ENCODE peak calls at places on chromosomes 3 and 15, in ten cellular contexts. One of them, this sample, is unnamed. For H3K4me1 and H3K27me3, the result is how much of the 10 kb centered on the place peaks cover.

GRCh38 chr3:87120850-87121249 is 106.3 kb upstream of the CHMP2B start:
- DNase-seq in spleen: no peak
- DNase-seq in K562: no peak
- DNase-seq in GM12878: no peak
- DNase-seq in stomach: no peak
- DNase-seq in body of pancreas: no peak
- DNase-seq in esophagus squamous epithelium: no peak
- DNase-seq in heart left ventricle: no peak
- DNase-seq in sigmoid colon: no peak
- DNase-seq in breast epithelium: no peak
- DNase-seq in this sample: no peak

GRCh38 chr3:12158387-12159226 is at the start of gene TIMP4:
- DNase-seq in K562: no peak
- DNase-seq in GM12878: no peak
- DNase-seq in heart left ventricle: peak
- DNase-seq in spleen: peak
- DNase-seq in stomach: peak
- DNase-seq in breast epithelium: no peak
- DNase-seq in sigmoid colon: peak
- DNase-seq in body of pancreas: peak
- DNase-seq in esophagus squamous epithelium: no peak
- DNase-seq in this sample: peak

GRCh38 chr3:184460276-184460675 is 80.4 kb downstream of the CHRD start:
- DNase-seq in sigmoid colon: no peak
- DNase-seq in GM12878: no peak
- DNase-seq in heart left ventricle: no peak
- DNase-seq in body of pancreas: no peak
- DNase-seq in esophagus squamous epithelium: no peak
- DNase-seq in stomach: no peak
- DNase-seq in K562: no peak
- DNase-seq in spleen: no peak
- DNase-seq in breast epithelium: no peak
- DNase-seq in this sample: no peak

GRCh38 chr3:195450731-195451229 is 8.0 kb upstream of the ACAP2 start:
- DNase-seq in stomach: no peak
- DNase-seq in K562: no peak
- DNase-seq in esophagus squamous epithelium: no peak
- DNase-seq in GM12878: no peak
- DNase-seq in sigmoid colon: peak
- DNase-seq in spleen: no peak
- DNase-seq in breast epithelium: no peak
- DNase-seq in heart left ventricle: no peak
- DNase-seq in body of pancreas: no peak
- DNase-seq in this sample: peak

GRCh38 chr3:10378742-10379141 is 57.8 kb upstream of the SEC13 start:
- DNase-seq in breast epithelium: no peak
- DNase-seq in esophagus squamous epithelium: no peak
- DNase-seq in spleen: peak
- DNase-seq in K562: no peak
- DNase-seq in GM12878: no peak
- DNase-seq in stomach: no peak
- DNase-seq in heart left ventricle: no peak
- DNase-seq in sigmoid colon: no peak
- DNase-seq in body of pancreas: no peak
- DNase-seq in this sample: no peak

GRCh38 chr3:98548544-98548943 is 16.8 kb downstream of the GPR15 start:
- DNase-seq in spleen: no peak
- DNase-seq in heart left ventricle: no peak
- DNase-seq in esophagus squamous epithelium: no peak
- DNase-seq in body of pancreas: no peak
- DNase-seq in stomach: no peak
- DNase-seq in breast epithelium: no peak
- DNase-seq in K562: no peak
- DNase-seq in sigmoid colon: no peak
- DNase-seq in GM12878: no peak
- DNase-seq in this sample: no peak

GRCh38 chr3:144109944-144110343 is 138.3 kb downstream of the DIPK2A start:
- DNase-seq in K562: no peak
- DNase-seq in heart left ventricle: no peak
- DNase-seq in esophagus squamous epithelium: no peak
- DNase-seq in stomach: no peak
- DNase-seq in sigmoid colon: no peak
- DNase-seq in body of pancreas: no peak
- DNase-seq in breast epithelium: no peak
- DNase-seq in GM12878: no peak
- DNase-seq in spleen: no peak
- DNase-seq in this sample: no peak

GRCh38 chr15:61309236-61310016 is 80.3 kb upstream of the RORA start:
- DNase-seq in spleen: no peak
- DNase-seq in breast epithelium: no peak
- DNase-seq in K562: no peak
- DNase-seq in sigmoid colon: no peak
- DNase-seq in body of pancreas: no peak
- DNase-seq in heart left ventricle: no peak
- DNase-seq in GM12878: no peak
- DNase-seq in stomach: no peak
- DNase-seq in esophagus squamous epithelium: no peak
- DNase-seq in this sample: no peak

GRCh38 chr3:177451940-177452484 is 254.7 kb upstream of the TBL1XR1 start:
- DNase-seq in sigmoid colon: no peak
- DNase-seq in breast epithelium: no peak
- DNase-seq in body of pancreas: no peak
- DNase-seq in esophagus squamous epithelium: no peak
- DNase-seq in spleen: no peak
- DNase-seq in K562: no peak
- DNase-seq in heart left ventricle: no peak
- DNase-seq in GM12878: no peak
- DNase-seq in stomach: no peak
- DNase-seq in this sample: no peak

GRCh38 chr15:73923156-73923487 is 3.1 kb upstream of the LOXL1 start:
- DNase-seq in body of pancreas: no peak
- DNase-seq in heart left ventricle: no peak
- DNase-seq in GM12878: no peak
- DNase-seq in breast epithelium: no peak
- DNase-seq in stomach: no peak
- DNase-seq in esophagus squamous epithelium: no peak
- DNase-seq in K562: no peak
- DNase-seq in spleen: no peak
- DNase-seq in sigmoid colon: no peak
- DNase-seq in this sample: no peak

GRCh38 chr15:42803436-42803835 is 66.5 kb upstream of the CDAN1 start:
- DNase-seq in body of pancreas: no peak
- DNase-seq in breast epithelium: no peak
- DNase-seq in spleen: no peak
- DNase-seq in K562: no peak
- DNase-seq in sigmoid colon: no peak
- DNase-seq in stomach: no peak
- DNase-seq in heart left ventricle: no peak
- DNase-seq in GM12878: no peak
- DNase-seq in esophagus squamous epithelium: no peak
- DNase-seq in this sample: no peak

DNA sequence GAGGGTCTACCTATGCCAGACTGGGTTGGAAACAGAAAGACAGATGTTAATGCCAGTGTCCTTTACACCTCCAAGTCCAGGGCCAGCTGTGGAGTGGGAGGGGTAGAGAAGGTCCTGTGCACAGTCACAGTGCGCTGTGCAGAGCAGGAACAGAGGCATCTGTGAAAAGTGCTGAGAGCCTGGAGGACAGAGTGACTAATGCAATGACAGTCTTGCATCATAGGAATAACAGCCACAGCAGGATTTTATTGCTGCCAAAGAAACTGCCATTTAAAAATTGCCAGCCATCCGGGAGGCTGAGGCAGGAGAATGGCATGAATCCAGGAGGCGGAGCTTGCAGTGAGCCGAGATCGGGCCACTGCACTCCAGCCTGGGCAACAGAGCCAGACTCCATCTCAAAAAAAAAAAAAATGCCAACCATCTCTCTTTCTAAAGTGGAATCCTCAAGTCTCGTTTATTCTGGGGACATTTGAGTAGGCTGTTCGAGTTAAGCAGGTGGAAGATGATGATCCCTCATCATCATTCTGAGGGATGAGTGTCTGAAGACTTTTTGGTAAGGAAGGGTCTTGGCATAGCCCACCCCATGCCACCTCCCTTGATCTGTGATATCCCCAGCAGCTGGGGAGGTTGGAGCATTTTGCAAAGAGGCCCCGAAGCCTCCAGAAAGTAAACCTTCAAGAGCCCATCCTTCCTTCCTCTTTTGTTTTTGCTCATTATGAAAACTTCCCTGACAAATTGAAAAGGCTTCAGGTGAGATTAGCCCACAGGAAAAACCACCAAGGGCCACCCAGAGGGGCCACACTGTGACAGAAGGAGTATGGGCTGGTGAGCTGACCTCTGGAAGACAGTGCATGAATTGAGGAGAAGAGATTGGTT is 7.7 kb downstream of the CCR2 start:
- DNase-seq in spleen: no peak
- DNase-seq in breast epithelium: no peak
- DNase-seq in esophagus squamous epithelium: no peak
- DNase-seq in heart left ventricle: no peak
- DNase-seq in body of pancreas: no peak
- DNase-seq in GM12878: no peak
- DNase-seq in K562: no peak
- DNase-seq in stomach: no peak
- DNase-seq in sigmoid colon: peak
- DNase-seq in this sample: no peak
- H3K4me1 ChIP-seq in spleen: under half
- H3K4me1 ChIP-seq in breast epithelium: under half
- H3K4me1 ChIP-seq in esophagus squamous epithelium: under half
- H3K4me1 ChIP-seq in heart left ventricle: half or more
- H3K4me1 ChIP-seq in body of pancreas: under half
- H3K4me1 ChIP-seq in GM12878: under half
- H3K4me1 ChIP-seq in K562: under half
- H3K4me1 ChIP-seq in stomach: under half
- H3K4me1 ChIP-seq in sigmoid colon: under half
- H3K4me1 ChIP-seq in this sample: under half

GRCh38 chr3:62363275-62363674 is 10.1 kb downstream of the FEZF2 start:
- DNase-seq in stomach: no peak
- DNase-seq in spleen: no peak
- DNase-seq in K562: no peak
- DNase-seq in body of pancreas: no peak
- DNase-seq in breast epithelium: no peak
- DNase-seq in sigmoid colon: no peak
- DNase-seq in heart left ventricle: no peak
- DNase-seq in esophagus squamous epithelium: no peak
- DNase-seq in GM12878: no peak
- DNase-seq in this sample: no peak
- H3K27me3 ChIP-seq in stomach: under half
- H3K27me3 ChIP-seq in spleen: under half
- H3K27me3 ChIP-seq in K562: under half
- H3K27me3 ChIP-seq in body of pancreas: under half
- H3K27me3 ChIP-seq in breast epithelium: under half
- H3K27me3 ChIP-seq in sigmoid colon: under half
- H3K27me3 ChIP-seq in heart left ventricle: under half
- H3K27me3 ChIP-seq in esophagus squamous epithelium: half or more
- H3K27me3 ChIP-seq in GM12878: under half
- H3K27me3 ChIP-seq in this sample: under half

GRCh38 chr3:123584284-123584987 is 417 bp downstream of the HACD2 start:
- DNase-seq in spleen: no peak
- DNase-seq in esophagus squamous epithelium: no peak
- DNase-seq in heart left ventricle: peak
- DNase-seq in sigmoid colon: peak
- DNase-seq in GM12878: no peak
- DNase-seq in body of pancreas: peak
- DNase-seq in stomach: peak
- DNase-seq in K562: peak
- DNase-seq in breast epithelium: peak
- DNase-seq in this sample: peak

GRCh38 chr3:123586966-123587365 is 2.1 kb upstream of the HACD2 start:
- DNase-seq in esophagus squamous epithelium: no peak
- DNase-seq in breast epithelium: no peak
- DNase-seq in stomach: no peak
- DNase-seq in GM12878: no peak
- DNase-seq in heart left ventricle: no peak
- DNase-seq in K562: no peak
- DNase-seq in spleen: no peak
- DNase-seq in body of pancreas: no peak
- DNase-seq in sigmoid colon: no peak
- DNase-seq in this sample: no peak

GRCh38 chr3:123584988-123585937 is at the start of gene HACD2:
- DNase-seq in esophagus squamous epithelium: peak
- DNase-seq in heart left ventricle: peak
- DNase-seq in sigmoid colon: peak
- DNase-seq in spleen: peak
- DNase-seq in stomach: peak
- DNase-seq in breast epithelium: peak
- DNase-seq in GM12878: peak
- DNase-seq in K562: peak
- DNase-seq in body of pancreas: peak
- DNase-seq in this sample: peak

GRCh38 chr3:123587399-123587798 is 2.5 kb upstream of the HACD2 start:
- DNase-seq in body of pancreas: no peak
- DNase-seq in GM12878: no peak
- DNase-seq in K562: no peak
- DNase-seq in sigmoid colon: no peak
- DNase-seq in stomach: no peak
- DNase-seq in heart left ventricle: no peak
- DNase-seq in spleen: no peak
- DNase-seq in esophagus squamous epithelium: no peak
- DNase-seq in breast epithelium: no peak
- DNase-seq in this sample: no peak

DNA sequence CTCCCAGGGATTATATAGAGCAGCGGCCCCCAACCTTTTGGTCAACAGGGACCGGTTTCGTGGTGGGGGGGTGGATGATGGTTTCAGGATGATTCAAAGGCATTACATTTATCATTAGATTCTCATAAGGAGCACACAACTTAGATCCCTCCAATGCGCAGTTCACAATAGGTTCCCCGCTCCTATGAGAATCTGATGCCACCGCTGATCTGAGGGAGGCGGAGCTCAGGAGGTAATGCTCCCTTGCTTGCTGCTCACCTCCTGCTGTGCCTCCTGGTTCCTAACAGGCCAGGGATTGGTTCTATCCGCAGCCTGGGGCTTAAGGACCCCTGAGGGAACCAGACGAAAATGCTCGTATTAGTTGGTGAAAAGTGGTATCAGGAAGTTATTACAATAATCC is 1.3 kb upstream of the HACD2 start:
- DNase-seq in breast epithelium: no peak
- DNase-seq in body of pancreas: peak
- DNase-seq in esophagus squamous epithelium: no peak
- DNase-seq in GM12878: no peak
- DNase-seq in heart left ventricle: no peak
- DNase-seq in spleen: peak
- DNase-seq in K562: peak
- DNase-seq in stomach: peak
- DNase-seq in sigmoid colon: no peak
- DNase-seq in this sample: no peak
- TF ChIP-seq POLR2A in breast epithelium: no peak
- TF ChIP-seq POLR2A in body of pancreas: no peak
- TF ChIP-seq POLR2A in esophagus squamous epithelium: no peak
- TF ChIP-seq POLR2A in GM12878: peak
- TF ChIP-seq POLR2A in heart left ventricle: no peak
- TF ChIP-seq POLR2A in spleen: no peak
- TF ChIP-seq POLR2A in K562: no peak
- TF ChIP-seq POLR2A in stomach: no peak
- TF ChIP-seq POLR2A in sigmoid colon: no peak
- TF ChIP-seq POLR2A in this sample: no peak

DNA sequence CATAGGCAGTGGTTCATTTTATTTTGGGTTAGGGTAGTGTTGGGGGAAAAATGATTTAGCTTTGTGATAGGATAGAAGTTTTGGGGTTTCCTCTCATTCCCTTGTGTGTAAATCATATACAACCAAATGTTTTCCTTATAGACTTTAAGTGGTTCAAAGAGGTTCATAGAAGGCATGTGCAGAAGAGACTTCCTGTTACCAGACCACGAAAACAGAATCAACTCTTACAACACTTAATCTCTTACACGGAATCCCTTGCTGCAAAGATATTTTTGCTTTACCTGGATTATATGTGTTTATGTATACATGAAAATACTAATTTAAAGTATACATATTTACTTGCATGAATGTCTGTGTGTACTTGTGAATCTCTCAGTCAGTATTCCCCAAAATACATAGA is 2.9 kb downstream of the TMOD2 start:
- DNase-seq in spleen: no peak
- DNase-seq in K562: no peak
- DNase-seq in breast epithelium: no peak
- DNase-seq in heart left ventricle: no peak
- DNase-seq in sigmoid colon: no peak
- DNase-seq in GM12878: no peak
- DNase-seq in body of pancreas: no peak
- DNase-seq in esophagus squamous epithelium: no peak
- DNase-seq in stomach: no peak
- DNase-seq in this sample: no peak
- H3K4me1 ChIP-seq in spleen: half or more
- H3K4me1 ChIP-seq in K562: under half
- H3K4me1 ChIP-seq in breast epithelium: under half
- H3K4me1 ChIP-seq in heart left ventricle: half or more
- H3K4me1 ChIP-seq in sigmoid colon: under half
- H3K4me1 ChIP-seq in GM12878: under half
- H3K4me1 ChIP-seq in body of pancreas: under half
- H3K4me1 ChIP-seq in esophagus squamous epithelium: under half
- H3K4me1 ChIP-seq in stomach: under half
- H3K4me1 ChIP-seq in this sample: under half

This sample was measured in gastrocnemius medialis.